ENCODE peak calls at places on chromosomes 12 and 14, in four cellular contexts. I, Y, W and P are unnamed samples.

GRCh38 chr12:90945070-90945649 is 9.8 kb downstream of the CCER1 start:
- DNase-seq in I (peak), Y (no peak), W (peak), P (no peak)

GRCh38 chr14:89618309-89618708 is 201.3 kb upstream of the FOXN3 start:
- DNase-seq in I (peak), Y (no peak), W (no peak), P (no peak)

GRCh38 chr12:89801284-89801683 is 92.6 kb upstream of the ATP2B1 start:
- DNase-seq in Y (no peak), I (no peak), W (no peak), P (no peak)

GRCh38 chr12:34403706-34404376 is 381.5 kb downstream of the ALG10 start:
- DNase-seq in Y (no peak), W (no peak), I (peak), P (peak)

GRCh38 chr14:99752486-99753121 is 40.6 kb upstream of the EML1 start:
- DNase-seq in I (no peak), Y (no peak), W (peak), P (no peak)

GRCh38 chr12:64858882-64859281 is 34.4 kb downstream of the TBC1D30 start:
- DNase-seq in I (no peak), W (no peak), Y (no peak), P (no peak)

GRCh38 chr12:53053223-53054111 is 3.6 kb downstream of the TNS2 start:
- DNase-seq in I (peak), W (no peak), Y (no peak), P (peak)

GRCh38 chr12:49200882-49201594 is 12.2 kb upstream of the TUBA1A start:
- DNase-seq in W (peak), Y (no peak), I (peak), P (no peak)

GRCh38 chr14:62017651-62018230 is 255.5 kb downstream of the SNAPC1 start:
- DNase-seq in W (no peak), Y (no peak), I (no peak), P (no peak)

GRCh38 chr12:50581226-50582184 is 76.7 kb downstream of the DIP2B start:
- DNase-seq in I (no peak), Y (no peak), W (peak), P (no peak)

GRCh38 chr12:68613209-68613904 is 2.7 kb downstream of the RAP1B start:
- DNase-seq in W (no peak), I (peak), Y (no peak), P (no peak)

GRCh38 chr12:44972746-44973421 is 78.0 kb downstream of the DBX2 start:
- DNase-seq in W (no peak), I (peak), Y (no peak), P (no peak)

GRCh38 chr12:113002155-113002554 is 23.8 kb downstream of the OAS2 start:
- DNase-seq in W (no peak), I (peak), Y (no peak), P (no peak)
- TF ChIP-seq CTCF in W (no peak), I (no peak), Y (no peak), P (no peak)

GRCh38 chr14:57392830-57393229 is 2.4 kb downstream of the NAA30 start:
- DNase-seq in W (no peak), Y (no peak), I (no peak), P (no peak)
- H3K4me3 ChIP-seq in W (peak), Y (peak), I (peak), P (peak)

GRCh38 chr14:76963366-76963765 is 65.1 kb downstream of the IRF2BPL start:
- DNase-seq in Y (no peak), I (no peak), W (no peak), P (no peak)
- H3K27ac ChIP-seq in Y (no peak), I (peak), W (no peak), P (no peak)

GRCh38 chr14:31326111-31326510 is 94.2 kb downstream of the HEATR5A start:
- DNase-seq in Y (no peak), I (no peak), W (peak), P (no peak)
- TF ChIP-seq CTCF in Y (no peak), I (no peak), W (peak), P (no peak)

DNA sequence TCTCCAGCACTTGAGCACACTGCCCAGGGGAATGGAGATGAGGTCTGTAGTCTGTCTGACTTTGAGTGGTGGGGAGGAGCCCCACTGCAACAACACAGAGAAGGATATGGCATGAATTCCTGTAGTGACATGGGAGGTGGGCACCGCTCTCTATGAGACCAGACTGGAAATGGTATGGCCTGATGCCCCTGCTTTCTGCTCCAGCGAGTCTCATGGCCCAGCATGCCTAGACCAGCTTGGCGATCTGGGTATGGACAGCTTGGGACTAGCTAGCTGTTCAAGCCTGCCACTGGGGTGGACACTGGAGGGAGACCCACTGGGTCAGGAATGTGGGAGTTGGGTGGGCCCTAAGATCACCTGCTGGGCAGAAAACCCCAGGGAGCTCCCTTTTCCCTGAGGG is 477.8 kb upstream of the SEL1L start:
- DNase-seq in W (no peak), I (no peak), Y (no peak), P (no peak)
- H3K4me3 ChIP-seq in W (no peak), I (no peak), Y (no peak), P (no peak)

GRCh38 chr14:64572721-64573508 is 23.2 kb downstream of the PPP1R36 start:
- DNase-seq in W (peak), Y (no peak), I (no peak), P (no peak)
- H3K27ac ChIP-seq in W (no peak), Y (no peak), I (no peak), P (peak)

DNA sequence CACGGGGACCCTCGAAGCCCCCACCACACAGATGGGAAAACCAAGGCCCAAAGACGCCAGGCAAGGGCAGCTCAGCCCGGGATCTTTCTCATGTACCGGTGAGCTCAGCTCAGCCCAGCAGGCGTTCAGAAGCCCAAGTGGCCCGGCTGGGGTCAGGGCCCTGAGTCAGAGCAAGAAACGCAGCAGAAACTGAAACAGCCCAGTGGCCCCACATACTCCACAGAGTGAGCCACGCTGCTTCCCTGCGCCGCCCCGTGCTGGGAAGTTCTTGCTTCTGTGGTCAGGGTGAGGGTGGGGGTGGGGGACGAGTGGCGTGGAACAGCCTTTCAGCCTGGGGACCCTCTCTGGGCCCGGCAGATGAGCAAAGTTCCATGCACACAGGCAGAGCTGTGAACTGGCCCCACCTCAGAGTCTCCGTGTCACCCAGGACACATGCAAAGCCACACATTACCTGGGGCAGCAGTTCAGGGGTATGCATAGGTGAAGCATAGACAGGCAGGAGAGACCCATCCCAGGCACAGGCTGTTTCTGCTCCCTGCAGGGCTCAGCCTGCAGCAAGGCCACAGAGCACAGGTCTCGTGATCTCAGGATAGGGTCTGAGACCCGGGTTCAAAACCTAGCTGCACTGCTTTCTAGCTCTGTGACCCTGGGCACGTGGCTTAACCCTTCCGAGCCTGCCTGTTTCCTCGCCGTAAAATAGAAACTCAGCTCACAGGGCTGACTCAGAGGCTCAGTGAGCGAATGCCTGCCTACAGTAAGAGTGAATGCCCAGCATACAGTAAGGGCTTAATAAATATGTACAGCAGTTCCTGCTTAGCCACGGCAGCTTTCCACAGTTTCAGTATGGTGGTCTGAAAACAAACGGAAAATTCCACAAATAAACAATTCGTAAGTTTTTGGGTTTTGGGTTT is 21.6 kb downstream of the NCOR2 start:
- DNase-seq in Y (no peak), W (peak), I (no peak), P (no peak)
- TF ChIP-seq CTCF in Y (no peak), W (no peak), I (no peak), P (no peak)

DNA sequence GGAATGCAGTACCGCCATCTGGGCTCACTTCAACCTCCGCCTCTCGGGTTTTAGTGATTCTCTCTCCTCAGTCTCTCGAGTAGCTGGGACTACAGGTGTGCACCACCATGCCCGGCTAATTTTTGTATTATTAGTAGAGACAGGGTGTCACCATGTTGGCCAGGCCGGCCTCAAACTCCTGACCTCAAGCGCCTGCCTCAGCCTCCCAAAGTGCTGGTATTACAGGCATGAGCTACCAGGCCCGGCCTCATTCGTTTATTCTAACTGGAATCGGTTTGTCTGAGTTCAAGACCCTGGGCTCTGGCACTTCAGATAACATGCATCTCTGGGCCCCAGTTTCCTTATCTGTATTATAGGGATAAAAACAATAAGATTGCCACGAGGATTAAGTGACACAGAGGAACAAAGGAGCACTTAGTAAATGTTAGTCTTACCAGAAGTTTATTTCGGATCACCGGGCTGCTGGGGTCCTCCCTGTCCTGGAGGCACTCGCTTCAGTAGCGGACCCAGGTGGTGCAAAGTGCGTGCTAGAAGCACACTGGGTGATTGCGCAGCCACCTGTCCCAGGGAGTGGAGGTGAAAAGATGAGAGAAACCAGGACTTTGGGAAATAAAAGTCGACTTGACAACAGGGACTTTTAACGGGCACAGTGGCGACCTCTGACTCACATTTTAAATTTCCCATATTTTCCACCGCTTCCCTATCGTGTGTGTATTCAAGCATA is 37.5 kb downstream of the ACACB start:
- DNase-seq in W (no peak), Y (no peak), I (peak), P (peak)
- H3K4me3 ChIP-seq in W (peak), Y (peak), I (peak), P (peak)

GRCh38 chr12:27343255-27344000 is 10.8 kb downstream of the BMAL2 start:
- DNase-seq in W (peak), I (peak), Y (peak), P (no peak)

GRCh38 chr12:27340971-27341370 is 8.3 kb downstream of the BMAL2 start:
- DNase-seq in I (no peak), Y (no peak), W (no peak), P (no peak)

GRCh38 chr12:27344246-27344645 is 11.6 kb downstream of the BMAL2 start:
- DNase-seq in I (no peak), Y (no peak), W (no peak), P (no peak)

GRCh38 chr12:27344760-27345159 is 12.1 kb downstream of the BMAL2 start:
- DNase-seq in I (no peak), W (peak), Y (no peak), P (no peak)

GRCh38 chr12:27342551-27342950 is 9.9 kb downstream of the BMAL2 start:
- DNase-seq in Y (no peak), W (no peak), I (no peak), P (no peak)
- H3K27ac ChIP-seq in Y (peak), W (peak), I (no peak), P (no peak)